ENCODE peak calls at places on chromosome 1, in nine cellular contexts. One of them, this sample, is unnamed.

GRCh38 chr1:225454733-225455132 is 26.9 kb upstream of the LBR start:
- DNase-seq in stimulated activated CD4-positive, alpha-beta T cell treated with anti-CD3 and anti-CD28 coated beads, TNF-alpha, amount 100 ng/mL, for 24 hours: peak
- DNase-seq in colonic mucosa: no peak
- DNase-seq in HEK293T: no peak
- DNase-seq in iPS DF 19.7: no peak
- DNase-seq in putamen: no peak
- DNase-seq in NCI-H510A: no peak
- DNase-seq in CMK: no peak
- DNase-seq in sciatic nerve: peak
- DNase-seq in this sample: no peak

GRCh38 chr1:111559736-111560279 is 56.4 kb upstream of the ADORA3 start:
- DNase-seq in stimulated activated CD4-positive, alpha-beta T cell treated with anti-CD3 and anti-CD28 coated beads, TNF-alpha, amount 100 ng/mL, for 24 hours: no peak
- DNase-seq in colonic mucosa: no peak
- DNase-seq in HEK293T: no peak
- DNase-seq in iPS DF 19.7: no peak
- DNase-seq in putamen: no peak
- DNase-seq in NCI-H510A: no peak
- DNase-seq in CMK: no peak
- DNase-seq in sciatic nerve: no peak
- DNase-seq in this sample: no peak

GRCh38 chr1:113021430-113022085 is 51.4 kb upstream of the LRIG2 start:
- DNase-seq in stimulated activated CD4-positive, alpha-beta T cell treated with anti-CD3 and anti-CD28 coated beads, TNF-alpha, amount 100 ng/mL, for 24 hours: no peak
- DNase-seq in colonic mucosa: peak
- DNase-seq in HEK293T: no peak
- DNase-seq in iPS DF 19.7: no peak
- DNase-seq in putamen: no peak
- DNase-seq in NCI-H510A: no peak
- DNase-seq in CMK: no peak
- DNase-seq in sciatic nerve: no peak
- DNase-seq in this sample: no peak

GRCh38 chr1:223266632-223267172 is 97.3 kb downstream of the SUSD4 start:
- DNase-seq in stimulated activated CD4-positive, alpha-beta T cell treated with anti-CD3 and anti-CD28 coated beads, TNF-alpha, amount 100 ng/mL, for 24 hours: no peak
- DNase-seq in colonic mucosa: no peak
- DNase-seq in HEK293T: no peak
- DNase-seq in iPS DF 19.7: no peak
- DNase-seq in putamen: no peak
- DNase-seq in NCI-H510A: no peak
- DNase-seq in CMK: no peak
- DNase-seq in sciatic nerve: no peak
- DNase-seq in this sample: no peak

GRCh38 chr1:24277420-24278169 is 41.6 kb upstream of the GRHL3 start:
- DNase-seq in stimulated activated CD4-positive, alpha-beta T cell treated with anti-CD3 and anti-CD28 coated beads, TNF-alpha, amount 100 ng/mL, for 24 hours: no peak
- DNase-seq in colonic mucosa: no peak
- DNase-seq in HEK293T: no peak
- DNase-seq in iPS DF 19.7: no peak
- DNase-seq in putamen: no peak
- DNase-seq in NCI-H510A: no peak
- DNase-seq in CMK: no peak
- DNase-seq in sciatic nerve: no peak
- DNase-seq in this sample: no peak

GRCh38 chr1:37233606-37234005 is 199.3 kb upstream of the GRIK3 start:
- DNase-seq in stimulated activated CD4-positive, alpha-beta T cell treated with anti-CD3 and anti-CD28 coated beads, TNF-alpha, amount 100 ng/mL, for 24 hours: no peak
- DNase-seq in colonic mucosa: no peak
- DNase-seq in HEK293T: no peak
- DNase-seq in iPS DF 19.7: no peak
- DNase-seq in putamen: peak
- DNase-seq in NCI-H510A: no peak
- DNase-seq in CMK: no peak
- DNase-seq in sciatic nerve: no peak
- DNase-seq in this sample: no peak

GRCh38 chr1:243471754-243472725 is 216.2 kb downstream of the SDCCAG8 start:
- DNase-seq in stimulated activated CD4-positive, alpha-beta T cell treated with anti-CD3 and anti-CD28 coated beads, TNF-alpha, amount 100 ng/mL, for 24 hours: no peak
- DNase-seq in colonic mucosa: no peak
- DNase-seq in HEK293T: no peak
- DNase-seq in iPS DF 19.7: no peak
- DNase-seq in putamen: no peak
- DNase-seq in NCI-H510A: no peak
- DNase-seq in CMK: no peak
- DNase-seq in sciatic nerve: no peak
- DNase-seq in this sample: no peak

GRCh38 chr1:93554883-93555872 is 107.3 kb downstream of the FNBP1L start:
- DNase-seq in stimulated activated CD4-positive, alpha-beta T cell treated with anti-CD3 and anti-CD28 coated beads, TNF-alpha, amount 100 ng/mL, for 24 hours: no peak
- DNase-seq in colonic mucosa: no peak
- DNase-seq in HEK293T: no peak
- DNase-seq in iPS DF 19.7: no peak
- DNase-seq in putamen: no peak
- DNase-seq in NCI-H510A: no peak
- DNase-seq in CMK: peak
- DNase-seq in sciatic nerve: no peak
- DNase-seq in this sample: no peak

GRCh38 chr1:94527447-94528031 is 14.0 kb downstream of the F3 start:
- DNase-seq in stimulated activated CD4-positive, alpha-beta T cell treated with anti-CD3 and anti-CD28 coated beads, TNF-alpha, amount 100 ng/mL, for 24 hours: no peak
- DNase-seq in colonic mucosa: no peak
- DNase-seq in HEK293T: no peak
- DNase-seq in iPS DF 19.7: no peak
- DNase-seq in putamen: no peak
- DNase-seq in NCI-H510A: no peak
- DNase-seq in CMK: no peak
- DNase-seq in sciatic nerve: no peak
- DNase-seq in this sample: no peak

GRCh38 chr1:111647738-111648137 is 28.1 kb downstream of the RAP1A start:
- DNase-seq in stimulated activated CD4-positive, alpha-beta T cell treated with anti-CD3 and anti-CD28 coated beads, TNF-alpha, amount 100 ng/mL, for 24 hours: no peak
- DNase-seq in colonic mucosa: no peak
- DNase-seq in HEK293T: no peak
- DNase-seq in iPS DF 19.7: no peak
- DNase-seq in putamen: no peak
- DNase-seq in NCI-H510A: no peak
- DNase-seq in CMK: no peak
- DNase-seq in sciatic nerve: no peak
- DNase-seq in this sample: no peak

GRCh38 chr1:81590171-81590570 is 210.6 kb upstream of the ADGRL2 start:
- DNase-seq in stimulated activated CD4-positive, alpha-beta T cell treated with anti-CD3 and anti-CD28 coated beads, TNF-alpha, amount 100 ng/mL, for 24 hours: no peak
- DNase-seq in colonic mucosa: no peak
- DNase-seq in HEK293T: no peak
- DNase-seq in iPS DF 19.7: no peak
- DNase-seq in putamen: no peak
- DNase-seq in NCI-H510A: no peak
- DNase-seq in CMK: no peak
- DNase-seq in sciatic nerve: no peak
- DNase-seq in this sample: no peak

This sample was measured in NCI-H2029.